ENCODE peak calls at places on chromosomes 11 and 22, in nine cellular contexts. D, N, X, H, Z, F, C, E and Q are unnamed samples.
A peak's percentile ranks its signal among the peaks of the same experiment; 100 is the strongest.

GRCh38 chr11:46625406-46625805 is 8.1 kb downstream of the ATG13 start:
- DNase-seq in D (no peak), X (no peak), Z (no peak), N (no peak), E (no peak), C (no peak), H (no peak), F (no peak), Q (no peak)

GRCh38 chr22:38135133-38135706 is 24.7 kb upstream of the BAIAP2L2 start:
- DNase-seq in Z (peak; percentile 22), N (peak; percentile 72), C (peak; percentile 52), X (peak; percentile 39), D (no peak), F (no peak), E (peak; percentile 48), H (no peak), Q (no peak)

GRCh38 chr11:100929377-100929776 is 200.2 kb downstream of the PGR start:
- DNase-seq in D (no peak), H (peak; percentile 47), F (no peak), C (no peak), N (peak; percentile 61), X (no peak), Z (no peak), E (no peak), Q (peak; percentile 46)

GRCh38 chr11:45453721-45454120 is 167.6 kb upstream of the SYT13 start:
- DNase-seq in Z (no peak), X (no peak), N (no peak), F (no peak), H (no peak), E (no peak), D (no peak), C (no peak), Q (no peak)

GRCh38 chr11:86497310-86497709 is 122.6 kb downstream of the CCDC81 start:
- DNase-seq in F (no peak), E (no peak), X (no peak), N (no peak), D (no peak), C (no peak), Z (no peak), H (no peak), Q (no peak)

GRCh38 chr22:21937821-21938070 is 14.9 kb downstream of the PPM1F start:
- DNase-seq in N (no peak), F (no peak), Z (no peak), C (peak; percentile 89), X (no peak), D (no peak), E (no peak), H (no peak), Q (no peak)

GRCh38 chr22:38706101-38706884 is 549 bp downstream of the GTPBP1 start:
- DNase-seq in X (no peak), Z (peak; percentile 57), D (peak; percentile 20), C (no peak), N (peak; percentile 45), F (peak; percentile 47), H (peak; percentile 52), E (no peak), Q (peak; percentile 49)

GRCh38 chr11:76279651-76280050 is 73.3 kb upstream of the WNT11 start:
- DNase-seq in F (no peak), D (no peak), H (no peak), C (no peak), X (no peak), N (no peak), Z (no peak), E (no peak), Q (no peak)

GRCh38 chr22:21708960-21709359 is 26.6 kb downstream of the YPEL1 start:
- DNase-seq in Z (no peak), H (no peak), D (no peak), N (no peak), F (no peak), E (no peak), C (no peak), X (no peak), Q (no peak)

GRCh38 chr11:65496304-65497140 is 2.3 kb upstream of the MALAT1 start:
- DNase-seq in E (no peak), D (no peak), X (no peak), C (no peak), F (no peak), Z (peak; percentile 46), H (no peak), N (peak; percentile 47), Q (peak; percentile 32)

GRCh38 chr11:24587655-24588054 is 90.8 kb downstream of the LUZP2 start:
- DNase-seq in X (no peak), D (no peak), E (no peak), F (no peak), Z (no peak), N (peak; percentile 54), H (no peak), C (no peak), Q (no peak)

GRCh38 chr22:38086942-38087341 is 3.0 kb upstream of the SLC16A8 start:
- DNase-seq in D (no peak), N (no peak), E (no peak), C (no peak), Z (no peak), X (no peak), H (no peak), F (no peak), Q (no peak)

GRCh38 chr11:69013009-69013951 is at the start of gene MRGPRF:
- DNase-seq in N (peak; percentile 97), Z (peak; percentile 77), D (no peak), C (peak; percentile 64), X (peak; percentile 84), E (peak; percentile 40), H (no peak), F (peak; percentile 45), Q (no peak)

GRCh38 chr11:102010776-102011500 is 36.3 kb upstream of the CFAP300 start:
- DNase-seq in D (no peak), H (no peak), C (peak; percentile 38), Z (peak; percentile 8), X (peak; percentile 59), N (peak; percentile 79), E (peak; percentile 79), F (no peak), Q (no peak)

GRCh38 chr11:126989942-126990715 is 10.4 kb downstream of the KIRREL3 start:
- DNase-seq in C (peak; percentile 43), D (peak; percentile 57), N (peak; percentile 53), E (peak; percentile 70), H (peak; percentile 61), Z (peak; percentile 62), X (peak; percentile 46), F (peak; percentile 19), Q (peak; percentile 68)

GRCh38 chr11:134628426-134628825 is 216.4 kb upstream of the B3GAT1 start:
- DNase-seq in E (no peak), D (no peak), C (no peak), N (no peak), H (no peak), Z (no peak), F (no peak), X (no peak), Q (no peak)

GRCh38 chr11:132864811-132865576 is 667.3 kb downstream of the OPCML start:
- DNase-seq in X (no peak), Z (no peak), F (no peak), C (no peak), N (no peak), D (no peak), E (no peak), H (no peak), Q (no peak)

GRCh38 chr11:34632105-34632780 is 11.3 kb downstream of the EHF start:
- DNase-seq in X (no peak), H (no peak), E (no peak), C (no peak), Z (no peak), N (no peak), D (no peak), F (no peak), Q (no peak)

GRCh38 chr11:87031433-87032170 is 6.1 kb upstream of the TMEM135 start:
- DNase-seq in F (no peak), C (no peak), E (no peak), D (no peak), X (no peak), H (no peak), Z (no peak), N (no peak), Q (no peak)

GRCh38 chr22:45272498-45272897 is 12.3 kb upstream of the UPK3A start:
- DNase-seq in E (no peak), F (no peak), H (no peak), C (no peak), Z (no peak), D (no peak), N (no peak), X (no peak), Q (no peak)
- H3K4me3 ChIP-seq in E (no peak overlapping the region), F (no peak overlapping the region), H (no peak overlapping the region), C (no peak overlapping the region), Z (no peak overlapping the region), D (no peak overlapping the region), N (no peak overlapping the region), X (no peak overlapping the region), Q (no peak overlapping the region)

GRCh38 chr11:26276798-26277424 is 55.0 kb upstream of the ANO3 start:
- DNase-seq in F (peak; percentile 29), C (peak; percentile 27), X (peak; percentile 20), Z (peak; percentile 60), N (peak; percentile 86), E (peak; percentile 10), D (peak; percentile 71), H (peak; percentile 81), Q (peak; percentile 66)
- TF ChIP-seq CTCF in F (peak; percentile 85), C (peak; percentile 92), X (peak; percentile 99), Z (peak; percentile 87), N (peak; percentile 98), E (peak; percentile 93), D (peak; percentile 100), H (peak; percentile 98), Q (peak; percentile 89)

GRCh38 chr11:61917357-61918109 is at the start of gene RAB3IL1:
- DNase-seq in F (no peak), Z (no peak), X (no peak), D (no peak), N (peak; percentile 21), E (peak; percentile 66), C (no peak), H (no peak), Q (no peak)
- H3K4me3 ChIP-seq in F (peak within 1 kb of the TSS; percentile 68), Z (no peak within 1 kb of the TSS), X (peak within 1 kb of the TSS; percentile 61), D (no peak within 1 kb of the TSS), N (peak within 1 kb of the TSS; percentile 69), E (peak within 1 kb of the TSS; percentile 63), C (peak within 1 kb of the TSS; percentile 71), H (peak within 1 kb of the TSS; percentile 36), Q (no peak within 1 kb of the TSS)

GRCh38 chr11:3816673-3817072 is 8.3 kb downstream of the PGAP2 start:
- DNase-seq in N (no peak), E (no peak), H (no peak), X (no peak), C (no peak), F (no peak), Z (no peak), D (no peak), Q (no peak)

GRCh38 chr11:3810951-3811350 is 2.6 kb downstream of the PGAP2 start:
- DNase-seq in F (no peak), C (no peak), Z (no peak), E (no peak), N (no peak), D (no peak), X (no peak), H (no peak), Q (no peak)

GRCh38 chr11:3810446-3810845 is 2.1 kb downstream of the PGAP2 start:
- DNase-seq in E (no peak), N (no peak), D (no peak), X (no peak), C (no peak), F (no peak), H (no peak), Z (no peak), Q (no peak)

GRCh38 chr11:3820971-3821370 is 12.6 kb downstream of the PGAP2 start:
- DNase-seq in D (no peak), H (no peak), Z (no peak), C (no peak), F (no peak), E (no peak), X (no peak), N (no peak), Q (no peak)

GRCh38 chr11:3815882-3816281 is 7.5 kb downstream of the PGAP2 start:
- DNase-seq in H (no peak), E (no peak), X (no peak), Z (no peak), N (peak; percentile 21), F (no peak), D (no peak), C (no peak), Q (no peak)
- TF ChIP-seq CTCF in H (no peak), E (no peak), X (no peak), Z (no peak), N (no peak), F (no peak), D (no peak), C (no peak), Q (no peak)